ENCODE peak calls at places on chromosomes 1 and 21, in ten cellular contexts. One of them, this sample, is unnamed.

GRCh38 chr1:61334718-61335589 is 252.6 kb downstream of the NFIA start:
- DNase-seq in tibial nerve: no peak
- DNase-seq in CD4-positive, alpha-beta T cell: no peak
- DNase-seq in neuronal stem cell: no peak
- DNase-seq in ovary: peak; percentile 52
- DNase-seq in breast epithelium: no peak
- DNase-seq in IMR-90: no peak
- DNase-seq in A549: no peak
- DNase-seq in right lobe of liver: peak; percentile 30
- DNase-seq in tibial artery: peak; percentile 71
- DNase-seq in this sample: peak; percentile 81

GRCh38 chr1:236103059-236103458 is 38.2 kb upstream of the NID1 start:
- DNase-seq in tibial nerve: no peak
- DNase-seq in tibial artery: no peak
- DNase-seq in neuronal stem cell: no peak
- DNase-seq in CD4-positive, alpha-beta T cell: no peak
- DNase-seq in breast epithelium: no peak
- DNase-seq in IMR-90: no peak
- DNase-seq in ovary: no peak
- DNase-seq in right lobe of liver: no peak
- DNase-seq in A549: no peak
- DNase-seq in this sample: no peak

GRCh38 chr1:181043025-181043880 is 9.5 kb downstream of the MR1 start:
- DNase-seq in CD4-positive, alpha-beta T cell: no peak
- DNase-seq in IMR-90: peak; percentile 43
- DNase-seq in neuronal stem cell: no peak
- DNase-seq in tibial nerve: peak; percentile 28
- DNase-seq in tibial artery: peak; percentile 26
- DNase-seq in ovary: no peak
- DNase-seq in right lobe of liver: no peak
- DNase-seq in A549: no peak
- DNase-seq in breast epithelium: no peak
- DNase-seq in this sample: no peak

GRCh38 chr1:160376525-160377131 is 9.8 kb downstream of the NHLH1 start:
- DNase-seq in IMR-90: peak; percentile 72
- DNase-seq in neuronal stem cell: peak; percentile 67
- DNase-seq in breast epithelium: no peak
- DNase-seq in tibial nerve: peak; percentile 40
- DNase-seq in right lobe of liver: no peak
- DNase-seq in ovary: no peak
- DNase-seq in tibial artery: no peak
- DNase-seq in A549: peak; percentile 65
- DNase-seq in CD4-positive, alpha-beta T cell: no peak
- DNase-seq in this sample: no peak

GRCh38 chr1:24386241-24386640 is 27.3 kb downstream of the STPG1 start:
- DNase-seq in breast epithelium: peak; percentile 17
- DNase-seq in A549: no peak
- DNase-seq in neuronal stem cell: no peak
- DNase-seq in tibial artery: no peak
- DNase-seq in CD4-positive, alpha-beta T cell: no peak
- DNase-seq in ovary: no peak
- DNase-seq in IMR-90: no peak
- DNase-seq in tibial nerve: no peak
- DNase-seq in right lobe of liver: no peak
- DNase-seq in this sample: no peak

GRCh38 chr1:99599678-99600175 is 46.2 kb upstream of the PALMD start:
- DNase-seq in tibial artery: no peak
- DNase-seq in ovary: peak; percentile 93
- DNase-seq in tibial nerve: no peak
- DNase-seq in breast epithelium: no peak
- DNase-seq in neuronal stem cell: no peak
- DNase-seq in IMR-90: peak; percentile 94
- DNase-seq in CD4-positive, alpha-beta T cell: no peak
- DNase-seq in right lobe of liver: no peak
- DNase-seq in A549: peak; percentile 7
- DNase-seq in this sample: no peak

GRCh38 chr1:155241069-155241679 is 14.1 kb downstream of the ENTREP3 start:
- DNase-seq in neuronal stem cell: no peak
- DNase-seq in right lobe of liver: no peak
- DNase-seq in ovary: no peak
- DNase-seq in breast epithelium: peak; percentile 74
- DNase-seq in A549: peak; percentile 88
- DNase-seq in IMR-90: peak; percentile 83
- DNase-seq in CD4-positive, alpha-beta T cell: peak; percentile 48
- DNase-seq in tibial nerve: peak; percentile 86
- DNase-seq in tibial artery: peak; percentile 80
- DNase-seq in this sample: no peak

GRCh38 chr1:48442864-48443619 is 29.0 kb downstream of the SPATA6 start:
- DNase-seq in CD4-positive, alpha-beta T cell: no peak
- DNase-seq in breast epithelium: no peak
- DNase-seq in neuronal stem cell: no peak
- DNase-seq in IMR-90: no peak
- DNase-seq in right lobe of liver: no peak
- DNase-seq in A549: no peak
- DNase-seq in tibial artery: no peak
- DNase-seq in tibial nerve: no peak
- DNase-seq in ovary: no peak
- DNase-seq in this sample: no peak

GRCh38 chr1:168408531-168409242 is 128.0 kb downstream of the TBX19 start:
- DNase-seq in breast epithelium: no peak
- DNase-seq in neuronal stem cell: no peak
- DNase-seq in A549: peak; percentile 32
- DNase-seq in IMR-90: peak; percentile 22
- DNase-seq in right lobe of liver: no peak
- DNase-seq in tibial artery: no peak
- DNase-seq in tibial nerve: peak; percentile 20
- DNase-seq in CD4-positive, alpha-beta T cell: peak; percentile 30
- DNase-seq in ovary: no peak
- DNase-seq in this sample: no peak

GRCh38 chr1:30950700-30951099 is 42.1 kb upstream of the SDC3 start:
- DNase-seq in CD4-positive, alpha-beta T cell: no peak
- DNase-seq in A549: no peak
- DNase-seq in right lobe of liver: no peak
- DNase-seq in ovary: no peak
- DNase-seq in IMR-90: no peak
- DNase-seq in neuronal stem cell: no peak
- DNase-seq in breast epithelium: no peak
- DNase-seq in tibial artery: no peak
- DNase-seq in tibial nerve: no peak
- DNase-seq in this sample: no peak

GRCh38 chr1:44822131-44822701 is 13.9 kb downstream of the BTBD19 start:
- DNase-seq in IMR-90: no peak
- DNase-seq in right lobe of liver: peak; percentile 16
- DNase-seq in tibial artery: peak; percentile 20
- DNase-seq in A549: no peak
- DNase-seq in ovary: peak; percentile 39
- DNase-seq in neuronal stem cell: no peak
- DNase-seq in CD4-positive, alpha-beta T cell: no peak
- DNase-seq in tibial nerve: no peak
- DNase-seq in breast epithelium: no peak
- DNase-seq in this sample: no peak

GRCh38 chr1:226657788-226658537 is 81.1 kb downstream of the ITPKB start:
- DNase-seq in A549: no peak
- DNase-seq in right lobe of liver: no peak
- DNase-seq in breast epithelium: peak; percentile 90
- DNase-seq in neuronal stem cell: no peak
- DNase-seq in tibial artery: no peak
- DNase-seq in CD4-positive, alpha-beta T cell: no peak
- DNase-seq in ovary: no peak
- DNase-seq in IMR-90: no peak
- DNase-seq in tibial nerve: no peak
- DNase-seq in this sample: no peak

GRCh38 chr21:43611598-43612369 is 47.5 kb downstream of the HSF2BP start:
- DNase-seq in ovary: peak; percentile 84
- DNase-seq in tibial artery: peak; percentile 71
- DNase-seq in tibial nerve: peak; percentile 81
- DNase-seq in CD4-positive, alpha-beta T cell: no peak
- DNase-seq in A549: peak; percentile 58
- DNase-seq in neuronal stem cell: peak; percentile 32
- DNase-seq in breast epithelium: peak; percentile 67
- DNase-seq in right lobe of liver: peak; percentile 77
- DNase-seq in IMR-90: peak; percentile 95
- DNase-seq in this sample: no peak

GRCh38 chr1:176954242-176954641 is 210.3 kb downstream of the ASTN1 start:
- DNase-seq in tibial artery: no peak
- DNase-seq in A549: no peak
- DNase-seq in neuronal stem cell: no peak
- DNase-seq in right lobe of liver: no peak
- DNase-seq in CD4-positive, alpha-beta T cell: no peak
- DNase-seq in breast epithelium: no peak
- DNase-seq in IMR-90: no peak
- DNase-seq in tibial nerve: no peak
- DNase-seq in ovary: no peak
- DNase-seq in this sample: no peak

GRCh38 chr1:176102700-176103244 is 104.3 kb downstream of the COP1 start:
- DNase-seq in tibial artery: no peak
- DNase-seq in neuronal stem cell: no peak
- DNase-seq in CD4-positive, alpha-beta T cell: no peak
- DNase-seq in tibial nerve: no peak
- DNase-seq in right lobe of liver: no peak
- DNase-seq in ovary: no peak
- DNase-seq in breast epithelium: no peak
- DNase-seq in A549: no peak
- DNase-seq in IMR-90: peak; percentile 64
- DNase-seq in this sample: no peak

GRCh38 chr1:200739499-200740290 is 1.0 kb downstream of the CAMSAP2 start:
- DNase-seq in neuronal stem cell: no peak
- DNase-seq in IMR-90: no peak
- DNase-seq in ovary: no peak
- DNase-seq in right lobe of liver: peak; percentile 57
- DNase-seq in CD4-positive, alpha-beta T cell: no peak
- DNase-seq in breast epithelium: peak; percentile 79
- DNase-seq in tibial artery: peak; percentile 39
- DNase-seq in tibial nerve: peak; percentile 38
- DNase-seq in A549: peak; percentile 33
- DNase-seq in this sample: peak; percentile 92

GRCh38 chr1:86423473-86423872 is 498 bp upstream of the CLCA2 start:
- DNase-seq in IMR-90: no peak
- DNase-seq in A549: no peak
- DNase-seq in ovary: no peak
- DNase-seq in breast epithelium: no peak
- DNase-seq in CD4-positive, alpha-beta T cell: no peak
- DNase-seq in right lobe of liver: no peak
- DNase-seq in tibial nerve: no peak
- DNase-seq in tibial artery: no peak
- DNase-seq in neuronal stem cell: no peak
- DNase-seq in this sample: no peak

GRCh38 chr1:156808186-156809030 is 8.2 kb downstream of the SH2D2A start:
- DNase-seq in tibial artery: no peak
- DNase-seq in right lobe of liver: no peak
- DNase-seq in IMR-90: no peak
- DNase-seq in A549: no peak
- DNase-seq in CD4-positive, alpha-beta T cell: no peak
- DNase-seq in neuronal stem cell: no peak
- DNase-seq in ovary: no peak
- DNase-seq in tibial nerve: no peak
- DNase-seq in breast epithelium: no peak
- DNase-seq in this sample: no peak

GRCh38 chr1:17551755-17552234 is 12.3 kb downstream of the ARHGEF10L start:
- DNase-seq in neuronal stem cell: no peak
- DNase-seq in A549: no peak
- DNase-seq in tibial nerve: no peak
- DNase-seq in right lobe of liver: peak; percentile 68
- DNase-seq in CD4-positive, alpha-beta T cell: no peak
- DNase-seq in IMR-90: peak; percentile 65
- DNase-seq in ovary: no peak
- DNase-seq in tibial artery: peak; percentile 69
- DNase-seq in breast epithelium: no peak
- DNase-seq in this sample: peak; percentile 91
- H3K9me3 ChIP-seq in neuronal stem cell: no peaks in the 10 kb centered on the region
- H3K9me3 ChIP-seq in A549: no peaks in the 10 kb centered on the region
- H3K9me3 ChIP-seq in tibial nerve: no peaks in the 10 kb centered on the region
- H3K9me3 ChIP-seq in right lobe of liver: no peaks in the 10 kb centered on the region
- H3K9me3 ChIP-seq in CD4-positive, alpha-beta T cell: no peaks in the 10 kb centered on the region
- H3K9me3 ChIP-seq in IMR-90: no peaks in the 10 kb centered on the region
- H3K9me3 ChIP-seq in ovary: no peaks in the 10 kb centered on the region
- H3K9me3 ChIP-seq in tibial artery: no peaks in the 10 kb centered on the region
- H3K9me3 ChIP-seq in breast epithelium: no peaks in the 10 kb centered on the region
- H3K9me3 ChIP-seq in this sample: no peaks in the 10 kb centered on the region

DNA sequence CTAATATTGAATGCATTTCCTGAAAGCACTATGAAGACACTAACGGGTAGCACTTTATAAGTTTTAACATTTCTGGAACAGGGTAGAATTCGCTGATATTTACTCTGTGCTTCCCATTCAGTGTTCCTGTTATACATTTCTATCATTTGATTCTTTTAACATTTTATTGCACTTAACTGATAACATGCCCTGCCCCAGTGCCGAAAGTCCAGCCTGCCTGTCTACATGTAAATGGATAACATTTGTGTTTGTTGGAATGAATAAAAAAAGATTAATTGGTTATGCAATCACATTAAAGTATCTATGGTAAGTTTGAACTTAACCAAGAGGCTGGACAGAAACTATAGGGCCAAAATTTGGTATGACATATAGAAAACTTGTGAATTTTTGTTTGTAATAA is 790.5 kb upstream of the TPTE start:
- DNase-seq in CD4-positive, alpha-beta T cell: no peak
- DNase-seq in tibial artery: no peak
- DNase-seq in ovary: no peak
- DNase-seq in neuronal stem cell: no peak
- DNase-seq in breast epithelium: no peak
- DNase-seq in right lobe of liver: no peak
- DNase-seq in A549: no peak
- DNase-seq in tibial nerve: no peak
- DNase-seq in IMR-90: no peak
- DNase-seq in this sample: peak; percentile 37
- H3K9me3 ChIP-seq in CD4-positive, alpha-beta T cell: peaks cover 12% of the 10 kb centered on the region
- H3K9me3 ChIP-seq in tibial artery: no peaks in the 10 kb centered on the region
- H3K9me3 ChIP-seq in ovary: no peaks in the 10 kb centered on the region
- H3K9me3 ChIP-seq in neuronal stem cell: peaks cover 11% of the 10 kb centered on the region
- H3K9me3 ChIP-seq in breast epithelium: peaks cover 8% of the 10 kb centered on the region
- H3K9me3 ChIP-seq in right lobe of liver: peaks cover 4% of the 10 kb centered on the region
- H3K9me3 ChIP-seq in A549: no peaks in the 10 kb centered on the region
- H3K9me3 ChIP-seq in tibial nerve: no peaks in the 10 kb centered on the region
- H3K9me3 ChIP-seq in IMR-90: peaks cover 14% of the 10 kb centered on the region
- H3K9me3 ChIP-seq in this sample: peaks cover 11% of the 10 kb centered on the region

DNA sequence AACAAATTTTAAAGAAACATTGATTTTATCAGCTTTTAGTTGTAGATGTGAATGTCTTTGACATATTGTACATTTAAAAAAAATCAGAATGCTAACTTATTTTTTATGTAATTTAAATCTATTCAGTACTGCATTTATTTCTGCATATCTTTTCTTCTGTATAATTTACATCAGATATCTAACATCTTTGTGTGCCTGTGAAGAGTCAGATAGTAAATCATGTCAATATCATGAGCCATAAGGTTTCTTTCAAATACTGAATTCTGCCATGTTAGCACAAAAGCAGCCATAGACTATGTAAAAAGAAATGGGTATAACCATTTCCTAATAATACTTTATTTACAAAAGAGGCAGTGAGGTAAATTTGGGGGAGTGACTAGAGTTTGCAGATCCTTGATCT is 1829.2 kb downstream of the NCAM2 start:
- DNase-seq in neuronal stem cell: no peak
- DNase-seq in tibial nerve: no peak
- DNase-seq in A549: no peak
- DNase-seq in CD4-positive, alpha-beta T cell: no peak
- DNase-seq in right lobe of liver: no peak
- DNase-seq in breast epithelium: no peak
- DNase-seq in tibial artery: no peak
- DNase-seq in IMR-90: no peak
- DNase-seq in ovary: no peak
- DNase-seq in this sample: no peak
- H3K9me3 ChIP-seq in neuronal stem cell: peaks cover 11% of the 10 kb centered on the region
- H3K9me3 ChIP-seq in tibial nerve: no peaks in the 10 kb centered on the region
- H3K9me3 ChIP-seq in A549: no peaks in the 10 kb centered on the region
- H3K9me3 ChIP-seq in CD4-positive, alpha-beta T cell: peaks cover 13% of the 10 kb centered on the region
- H3K9me3 ChIP-seq in right lobe of liver: peaks cover 3% of the 10 kb centered on the region
- H3K9me3 ChIP-seq in breast epithelium: peaks cover 13% of the 10 kb centered on the region
- H3K9me3 ChIP-seq in tibial artery: no peaks in the 10 kb centered on the region
- H3K9me3 ChIP-seq in IMR-90: peaks cover 7% of the 10 kb centered on the region
- H3K9me3 ChIP-seq in ovary: no peaks in the 10 kb centered on the region
- H3K9me3 ChIP-seq in this sample: peaks cover 4% of the 10 kb centered on the region

GRCh38 chr1:246987083-246987690 is 20.7 kb downstream of the ZNF695 start:
- DNase-seq in tibial nerve: no peak
- DNase-seq in A549: no peak
- DNase-seq in neuronal stem cell: no peak
- DNase-seq in breast epithelium: no peak
- DNase-seq in right lobe of liver: no peak
- DNase-seq in CD4-positive, alpha-beta T cell: no peak
- DNase-seq in IMR-90: no peak
- DNase-seq in ovary: no peak
- DNase-seq in tibial artery: no peak
- DNase-seq in this sample: no peak
- H3K9me3 ChIP-seq in tibial nerve: peaks cover 50% of the 10 kb centered on the region
- H3K9me3 ChIP-seq in A549: peaks cover 70% of the 10 kb centered on the region
- H3K9me3 ChIP-seq in neuronal stem cell: peaks cover 50% of the 10 kb centered on the region
- H3K9me3 ChIP-seq in breast epithelium: peaks cover 68% of the 10 kb centered on the region
- H3K9me3 ChIP-seq in right lobe of liver: peaks cover 47% of the 10 kb centered on the region
- H3K9me3 ChIP-seq in CD4-positive, alpha-beta T cell: peaks cover 84% of the 10 kb centered on the region
- H3K9me3 ChIP-seq in IMR-90: peaks cover 38% of the 10 kb centered on the region
- H3K9me3 ChIP-seq in ovary: no peaks in the 10 kb centered on the region
- H3K9me3 ChIP-seq in tibial artery: peaks cover 86% of the 10 kb centered on the region
- H3K9me3 ChIP-seq in this sample: peaks cover 68% of the 10 kb centered on the region

This sample was measured in ascending aorta.